ENCODE peak calls at places on chromosomes 12 and 14, in eight cellular contexts. I, Q, K, U, M, F, W and V are unnamed samples.

GRCh38 chr12:87365423-87365822 is 663.8 kb downstream of the C12orf50 start:
- DNase-seq in I (no peak), Q (no peak), K (no peak), U (no peak), M (no peak), F (no peak), W (no peak), V (no peak)

GRCh38 chr12:96879301-96879700 is 27.8 kb upstream of the NEDD1 start:
- DNase-seq in I (no peak), Q (no peak), K (no peak), U (no peak), M (no peak), F (no peak), W (no peak), V (no peak)

GRCh38 chr14:99790201-99790977 is 2.8 kb upstream of the EML1 start:
- DNase-seq in I (no peak), Q (no peak), K (no peak), U (no peak), M (no peak), F (no peak), W (no peak), V (no peak)

GRCh38 chr12:123363743-123364531 is 710 bp downstream of the SBNO1 start:
- DNase-seq in I (peak), Q (no peak), K (peak), U (peak), M (no peak), F (peak), W (peak), V (peak)

GRCh38 chr12:25135531-25136154 is 59.3 kb downstream of the DNAI7 start:
- DNase-seq in I (no peak), Q (no peak), K (peak), U (peak), M (peak), F (peak), W (no peak), V (no peak)

GRCh38 chr12:49230176-49230575 is 34.7 kb upstream of the TUBA1C start:
- DNase-seq in I (no peak), Q (no peak), K (no peak), U (no peak), M (no peak), F (no peak), W (no peak), V (no peak)

GRCh38 chr12:49346659-49347306 is at the start of gene DNAJC22:
- DNase-seq in I (no peak), Q (peak), K (peak), U (peak), M (no peak), F (peak), W (peak), V (peak)

GRCh38 chr14:99263564-99264330 is 8.2 kb downstream of the BCL11B start:
- DNase-seq in I (no peak), Q (no peak), K (no peak), U (no peak), M (no peak), F (no peak), W (no peak), V (no peak)

GRCh38 chr14:34085695-34086094 is 134.8 kb upstream of the EGLN3 start:
- DNase-seq in I (no peak), Q (no peak), K (no peak), U (no peak), M (no peak), F (no peak), W (no peak), V (no peak)

GRCh38 chr14:56150645-56151345 is 32.6 kb downstream of the PELI2 start:
- DNase-seq in I (no peak), Q (no peak), K (no peak), U (no peak), M (no peak), F (no peak), W (no peak), V (no peak)

GRCh38 chr14:72682188-72682587 is 211.7 kb downstream of the DPF3 start:
- DNase-seq in I (peak), Q (no peak), K (no peak), U (no peak), M (no peak), F (no peak), W (no peak), V (peak)

GRCh38 chr14:71555654-71556559 is 376.3 kb upstream of the RGS6 start:
- DNase-seq in I (no peak), Q (peak), K (no peak), U (no peak), M (no peak), F (peak), W (peak), V (peak)

GRCh38 chr14:55136868-55137785 is 8.1 kb downstream of the LGALS3 start:
- DNase-seq in I (peak), Q (no peak), K (no peak), U (no peak), M (no peak), F (no peak), W (no peak), V (peak)

GRCh38 chr12:32107376-32108267 is 975 bp downstream of the BICD1 start:
- DNase-seq in I (peak), Q (peak), K (peak), U (peak), M (peak), F (peak), W (no peak), V (peak)

GRCh38 chr14:54715244-54715643 is 148.3 kb downstream of the SAMD4A start:
- DNase-seq in I (no peak), Q (no peak), K (peak), U (no peak), M (peak), F (no peak), W (no peak), V (peak)

GRCh38 chr12:119444462-119445044 is 110.0 kb downstream of the CCDC60 start:
- DNase-seq in I (peak), Q (peak), K (peak), U (peak), M (peak), F (peak), W (peak), V (peak)

GRCh38 chr12:88908345-88908744 is 328.1 kb upstream of the KITLG start:
- DNase-seq in I (no peak), Q (no peak), K (no peak), U (no peak), M (no peak), F (no peak), W (no peak), V (no peak)

GRCh38 chr12:111410229-111411186 is 4.8 kb downstream of the SH2B3 start:
- DNase-seq in I (peak), Q (no peak), K (no peak), U (peak), M (no peak), F (no peak), W (no peak), V (peak)

GRCh38 chr12:91355150-91356006 is 172.8 kb upstream of the DCN start:
- DNase-seq in I (peak), Q (peak), K (peak), U (peak), M (peak), F (peak), W (peak), V (peak)

GRCh38 chr12:110104188-110104969 is 19.8 kb upstream of the IFT81 start:
- DNase-seq in I (no peak), Q (peak), K (no peak), U (no peak), M (no peak), F (no peak), W (no peak), V (peak)

GRCh38 chr14:36717363-36717762 is 55.7 kb downstream of the PAX9 start:
- DNase-seq in I (no peak), Q (no peak), K (peak), U (peak), M (no peak), F (no peak), W (no peak), V (no peak)

GRCh38 chr14:70289138-70289537 is 70.3 kb downstream of the COX16 start:
- DNase-seq in I (no peak), Q (no peak), K (no peak), U (no peak), M (no peak), F (no peak), W (no peak), V (no peak)

GRCh38 chr12:62647586-62647985 is 181.0 kb downstream of the MON2 start:
- DNase-seq in I (no peak), Q (no peak), K (peak), U (no peak), M (no peak), F (no peak), W (no peak), V (no peak)

GRCh38 chr12:29797565-29798360 is 14.0 kb upstream of the TMTC1 start:
- DNase-seq in I (no peak), Q (no peak), K (no peak), U (peak), M (no peak), F (no peak), W (no peak), V (no peak)

GRCh38 chr14:97791072-97791471 is 993.9 kb downstream of the VRK1 start:
- DNase-seq in I (no peak), Q (no peak), K (no peak), U (no peak), M (no peak), F (no peak), W (no peak), V (no peak)

GRCh38 chr14:90140298-90140955 is 78.6 kb downstream of the KCNK13 start:
- DNase-seq in I (no peak), Q (no peak), K (peak), U (no peak), M (no peak), F (no peak), W (no peak), V (no peak)

GRCh38 chr12:46370792-46371717 is 1.5 kb downstream of the SLC38A2 start:
- DNase-seq in I (peak), Q (peak), K (peak), U (peak), M (no peak), F (peak), W (peak), V (peak)

GRCh38 chr14:71524321-71524982 is 407.8 kb upstream of the RGS6 start:
- DNase-seq in I (no peak), Q (no peak), K (no peak), U (no peak), M (no peak), F (peak), W (no peak), V (no peak)

GRCh38 chr12:52655720-52656124 is 3.7 kb upstream of the KRT2 start:
- DNase-seq in I (no peak), Q (no peak), K (no peak), U (no peak), M (peak), F (no peak), W (no peak), V (no peak)

GRCh38 chr12:104672501-104673265 is 215.9 kb downstream of the CHST11 start:
- DNase-seq in I (no peak), Q (no peak), K (no peak), U (no peak), M (no peak), F (no peak), W (no peak), V (peak)

GRCh38 chr12:130013771-130014484 is 110.1 kb upstream of the TMEM132D start:
- DNase-seq in I (peak), Q (peak), K (peak), U (peak), M (no peak), F (peak), W (no peak), V (peak)

GRCh38 chr14:103144085-103144484 is 20.8 kb downstream of the TNFAIP2 start:
- DNase-seq in I (no peak), Q (peak), K (no peak), U (no peak), M (no peak), F (no peak), W (no peak), V (peak)

GRCh38 chr12:48058771-48059170 is 47.1 kb downstream of the SENP1 start:
- DNase-seq in I (no peak), Q (no peak), K (no peak), U (no peak), M (no peak), F (no peak), W (no peak), V (no peak)

GRCh38 chr12:57547366-57548315 is 649 bp upstream of the DCTN2 start:
- DNase-seq in I (no peak), Q (no peak), K (no peak), U (no peak), M (no peak), F (no peak), W (no peak), V (no peak)
- H3K27ac ChIP-seq in I (no peak), Q (no peak), K (no peak), U (no peak), M (no peak), F (no peak), W (no peak), V (no peak)

GRCh38 chr14:74549588-74549987 is 56.0 kb downstream of the ISCA2 start:
- DNase-seq in I (no peak), Q (no peak), K (peak), U (no peak), M (no peak), F (no peak), W (no peak), V (peak)
- TF ChIP-seq EZH2phosphoT487 in I (no peak), Q (no peak), K (no peak), U (no peak), M (no peak), F (no peak), W (no peak), V (no peak)

GRCh38 chr12:85834378-85834777 is 1.8 kb downstream of the RASSF9 start:
- DNase-seq in I (no peak), Q (no peak), K (peak), U (no peak), M (no peak), F (no peak), W (no peak), V (peak)

GRCh38 chr12:85835810-85836715 is at the start of gene RASSF9:
- DNase-seq in I (no peak), Q (peak), K (peak), U (peak), M (no peak), F (no peak), W (no peak), V (peak)

GRCh38 chr12:85831327-85831990 is 4.8 kb downstream of the RASSF9 start:
- DNase-seq in I (no peak), Q (no peak), K (no peak), U (no peak), M (no peak), F (no peak), W (no peak), V (no peak)

GRCh38 chr12:85835417-85835809 is 796 bp downstream of the RASSF9 start:
- DNase-seq in I (no peak), Q (no peak), K (peak), U (peak), M (no peak), F (no peak), W (no peak), V (peak)

GRCh38 chr12:85833558-85833957 is 2.7 kb downstream of the RASSF9 start:
- DNase-seq in I (no peak), Q (no peak), K (no peak), U (no peak), M (no peak), F (no peak), W (no peak), V (no peak)
- H3K27ac ChIP-seq in I (no peak), Q (no peak), K (no peak), U (no peak), M (no peak), F (no peak), W (no peak), V (no peak)

GRCh38 chr12:2581293-2582045 is 213.3 kb upstream of the FKBP4 start:
- DNase-seq in I (no peak), Q (no peak), K (no peak), U (no peak), M (no peak), F (no peak), W (no peak), V (no peak)

GRCh38 chr12:2580821-2581220 is 213.9 kb upstream of the FKBP4 start:
- DNase-seq in I (no peak), Q (no peak), K (no peak), U (no peak), M (no peak), F (no peak), W (no peak), V (peak)

GRCh38 chr12:2586159-2587035 is 208.4 kb upstream of the FKBP4 start:
- DNase-seq in I (peak), Q (no peak), K (peak), U (no peak), M (no peak), F (no peak), W (no peak), V (no peak)

GRCh38 chr12:2582631-2583616 is 211.8 kb upstream of the FKBP4 start:
- DNase-seq in I (peak), Q (peak), K (peak), U (peak), M (peak), F (peak), W (peak), V (peak)

GRCh38 chr12:2583642-2584041 is 211.1 kb upstream of the FKBP4 start:
- DNase-seq in I (no peak), Q (no peak), K (no peak), U (no peak), M (no peak), F (no peak), W (no peak), V (no peak)
- TF ChIP-seq EZH2phosphoT487 in I (no peak), Q (no peak), K (no peak), U (no peak), M (no peak), F (no peak), W (no peak), V (no peak)

GRCh38 chr12:73817161-73817560 is 720.5 kb upstream of the ATXN7L3B start:
- DNase-seq in I (no peak), Q (no peak), K (no peak), U (no peak), M (no peak), F (no peak), W (no peak), V (no peak)
- H3K27ac ChIP-seq in I (no peak), Q (no peak), K (no peak), U (no peak), M (no peak), F (no peak), W (no peak), V (no peak)

GRCh38 chr14:74860899-74861733 is 14.8 kb downstream of the PROX2 start:
- DNase-seq in I (peak), Q (peak), K (peak), U (peak), M (peak), F (peak), W (peak), V (peak)
- TF ChIP-seq EZH2phosphoT487 in I (no peak), Q (no peak), K (no peak), U (no peak), M (no peak), F (no peak), W (no peak), V (no peak)

GRCh38 chr12:56718636-56719035 is 6.5 kb downstream of the NACA start:
- DNase-seq in I (no peak), Q (no peak), K (no peak), U (no peak), M (no peak), F (no peak), W (no peak), V (no peak)
- H3K27ac ChIP-seq in I (no peak), Q (no peak), K (peak), U (peak), M (no peak), F (peak), W (peak), V (no peak)

GRCh38 chr14:32200368-32201195 is 1.3 kb upstream of the RNU6-7 start:
- DNase-seq in I (no peak), Q (no peak), K (no peak), U (no peak), M (no peak), F (peak), W (peak), V (no peak)
- TF ChIP-seq EZH2phosphoT487 in I (no peak), Q (no peak), K (no peak), U (no peak), M (no peak), F (no peak), W (no peak), V (no peak)

DNA sequence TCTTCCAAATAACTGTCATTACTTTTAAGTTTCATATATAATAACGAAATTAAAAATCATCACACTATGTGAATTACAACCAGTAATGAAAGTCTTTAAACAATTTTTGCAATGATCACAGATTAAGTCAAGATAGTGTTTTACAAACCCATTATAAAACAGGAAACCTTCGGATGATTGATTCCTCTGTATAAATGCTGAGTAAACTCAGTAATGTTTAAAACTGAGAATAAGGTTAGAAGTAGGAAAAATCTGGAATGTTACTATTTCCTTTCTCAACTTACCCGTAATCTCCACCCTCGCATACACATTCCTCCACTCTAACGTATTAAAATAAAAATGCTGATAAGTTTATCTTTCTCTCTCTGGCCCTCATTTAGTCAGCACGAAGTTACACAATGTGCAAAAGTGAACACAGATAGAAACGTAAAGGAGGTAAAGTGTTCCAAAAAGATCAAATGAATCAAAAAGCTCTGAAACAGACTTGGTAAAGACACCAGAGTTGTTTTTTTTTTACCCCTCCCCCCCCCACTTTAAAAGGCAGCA is 1.6 kb downstream of the ZFC3H1 start:
- DNase-seq in I (no peak), Q (no peak), K (no peak), U (no peak), M (no peak), F (no peak), W (no peak), V (peak)
- H3K27ac ChIP-seq in I (peak), Q (peak), K (no peak), U (no peak), M (no peak), F (no peak), W (no peak), V (peak)

GRCh38 chr14:104465482-104466390 is 113.8 kb upstream of the C14orf180 start:
- DNase-seq in I (no peak), Q (no peak), K (no peak), U (no peak), M (no peak), F (no peak), W (no peak), V (no peak)
- TF ChIP-seq EZH2phosphoT487 in I (no peak), Q (no peak), K (no peak), U (no peak), M (no peak), F (no peak), W (no peak), V (no peak)